ENCODE peak calls at places on chromosomes 13 and 19, in four cellular contexts. T is CD4-positive, alpha-beta T cell; M is aorta; K is dermis microvascular lymphatic vessel endothelial cell. N is an unnamed sample.

GRCh38 chr13:33665776-33666175 is 152.2 kb upstream of the RFC3 start:
- DNase-seq in T (no peak), K (no peak), M (no peak), N (no peak)

GRCh38 chr19:6652214-6653094 is 17.5 kb downstream of the TNFSF14 start:
- DNase-seq in K (no peak), T (no peak), M (no peak), N (no peak)

GRCh38 chr13:79966039-79966438 is 374.9 kb downstream of the SPRY2 start:
- DNase-seq in K (no peak), M (no peak), T (no peak), N (no peak)

GRCh38 chr19:46766569-46767317 is 20.5 kb upstream of the STRN4 start:
- DNase-seq in M (peak; percentile 84), K (peak; percentile 47), T (no peak), N (peak; percentile 75)

GRCh38 chr19:4012092-4012974 is 4.8 kb downstream of the PIAS4 start:
- DNase-seq in M (no peak), T (no peak), K (no peak), N (peak; percentile 55)

GRCh38 chr19:8255426-8256125 is 46.4 kb downstream of the CERS4 start:
- DNase-seq in K (no peak), T (no peak), M (no peak), N (no peak)

GRCh38 chr19:21482863-21483276 is 22.5 kb upstream of the ZNF429 start:
- DNase-seq in K (peak; percentile 32), M (peak; percentile 87), T (peak; percentile 51), N (peak; percentile 93)

GRCh38 chr19:511101-511841 is 4.0 kb downstream of the TPGS1 start:
- DNase-seq in K (peak; percentile 68), M (peak; percentile 80), T (peak; percentile 75), N (peak; percentile 97)

GRCh38 chr13:89082623-89083022 is 1411.5 kb downstream of the SLITRK5 start:
- DNase-seq in T (no peak), M (no peak), K (no peak), N (no peak)

GRCh38 chr13:75236774-75237173 is 245.2 kb downstream of the TBC1D4 start:
- DNase-seq in K (no peak), T (no peak), M (no peak), N (no peak)

GRCh38 chr19:48489608-48490216 is 20.5 kb downstream of the CYTH2 start:
- DNase-seq in M (peak; percentile 93), K (peak; percentile 65), T (peak; percentile 69), N (peak; percentile 81)

GRCh38 chr13:28220166-28220565 is 81.8 kb downstream of the PAN3 start:
- DNase-seq in M (no peak), K (peak; percentile 4), T (no peak), N (no peak)

GRCh38 chr19:56139847-56140582 is 1.1 kb upstream of the ZNF444 start:
- DNase-seq in M (no peak), T (no peak), K (no peak), N (peak; percentile 52)

GRCh38 chr13:106178816-106179215 is 356.6 kb downstream of the EFNB2 start:
- DNase-seq in K (no peak), M (no peak), T (no peak), N (no peak)

GRCh38 chr19:47124937-47125668 is 5.5 kb upstream of the SAE1 start:
- DNase-seq in T (no peak), K (peak; percentile 80), M (peak; percentile 6), N (peak; percentile 90)

N was measured in DMS53.